ENCODE peak calls at places on chromosomes 5 and 9, in five cellular contexts. B, L, Q, W and K are unnamed samples.

GRCh38 chr5:140345919-140346347 is 470 bp downstream of the HBEGF start:
- DNase-seq in B (peak; percentile 78), W (peak; percentile 90), L (no peak), Q (peak; percentile 56), K (no peak)

GRCh38 chr9:35611230-35611797 is 6.3 kb downstream of the TESK1 start:
- DNase-seq in W (peak; percentile 75), B (peak; percentile 80), L (no peak), Q (peak; percentile 34), K (no peak)

GRCh38 chr9:37903831-37904646 is at the start of gene SLC25A51:
- DNase-seq in B (peak; percentile 95), W (peak; percentile 99), Q (peak; percentile 88), L (peak; percentile 70), K (peak; percentile 96)

GRCh38 chr9:93677061-93677571 is 100.7 kb downstream of the PHF2 start:
- DNase-seq in B (no peak), L (no peak), Q (no peak), W (peak; percentile 25), K (peak; percentile 40)

GRCh38 chr9:110994771-110995241 is 43.5 kb downstream of the LPAR1 start:
- DNase-seq in B (no peak), Q (no peak), L (no peak), W (no peak), K (no peak)

GRCh38 chr5:41296066-41296465 is 82.7 kb upstream of the C6 start:
- DNase-seq in Q (no peak), W (no peak), B (no peak), L (no peak), K (no peak)

GRCh38 chr9:92324889-92325268 is 271 bp downstream of the NOL8 start:
- DNase-seq in W (no peak), B (no peak), L (no peak), Q (no peak), K (no peak)

GRCh38 chr5:174119386-174119785 is 73.9 kb downstream of the NSG2 start:
- DNase-seq in L (no peak), B (peak; percentile 38), Q (no peak), W (no peak), K (no peak)

GRCh38 chr5:94613583-94613982 is 4.8 kb downstream of the KIAA0825 start:
- DNase-seq in Q (peak; percentile 21), L (no peak), B (peak; percentile 75), W (no peak), K (no peak)

DNA sequence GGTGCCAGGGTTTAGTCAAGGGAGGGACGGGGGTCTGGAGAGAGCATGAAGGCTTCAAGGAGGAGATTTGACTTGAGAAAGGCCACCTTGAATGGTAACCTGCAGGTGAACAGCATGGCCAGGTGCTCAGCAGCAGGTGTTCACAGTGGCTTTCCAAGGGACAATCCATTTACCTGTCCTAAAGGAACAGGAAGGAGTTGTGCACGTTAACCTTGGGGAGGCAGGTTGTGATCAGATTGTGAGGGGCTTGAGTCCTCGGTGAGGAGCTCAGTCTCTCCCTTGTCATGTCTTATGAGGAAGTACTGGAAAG is 120.1 kb upstream of the ERCC6L2 start:
- DNase-seq in L (no peak), W (no peak), B (no peak), Q (no peak), K (no peak)
- H3K4me3 ChIP-seq in L (no peak overlapping the region), W (no peak overlapping the region), B (peak overlapping the region; percentile 36), Q (no peak overlapping the region), K (no peak overlapping the region)

GRCh38 chr9:18060304-18060934 is 413.5 kb upstream of the ADAMTSL1 start:
- DNase-seq in B (peak; percentile 51), Q (no peak), W (no peak), L (no peak), K (no peak)
- TF ChIP-seq CTCF in B (no peak), Q (peak; percentile 13), W (peak; percentile 74), L (no peak), K (no peak)

GRCh38 chr5:10788358-10788757 is 27.3 kb upstream of the DAP start:
- DNase-seq in Q (peak; percentile 14), B (no peak), L (no peak), W (no peak), K (no peak)
- H3K27ac ChIP-seq in Q (no peak overlapping the region), B (no peak overlapping the region), L (no peak overlapping the region), W (no peak overlapping the region), K (no peak overlapping the region)

GRCh38 chr9:101172671-101173070 is 144.1 kb downstream of the PLPPR1 start:
- DNase-seq in B (no peak), W (no peak), L (no peak), Q (no peak), K (no peak)
- H3K4me3 ChIP-seq in B (no peak overlapping the region), W (no peak overlapping the region), L (no peak overlapping the region), Q (no peak overlapping the region), K (no peak overlapping the region)

DNA sequence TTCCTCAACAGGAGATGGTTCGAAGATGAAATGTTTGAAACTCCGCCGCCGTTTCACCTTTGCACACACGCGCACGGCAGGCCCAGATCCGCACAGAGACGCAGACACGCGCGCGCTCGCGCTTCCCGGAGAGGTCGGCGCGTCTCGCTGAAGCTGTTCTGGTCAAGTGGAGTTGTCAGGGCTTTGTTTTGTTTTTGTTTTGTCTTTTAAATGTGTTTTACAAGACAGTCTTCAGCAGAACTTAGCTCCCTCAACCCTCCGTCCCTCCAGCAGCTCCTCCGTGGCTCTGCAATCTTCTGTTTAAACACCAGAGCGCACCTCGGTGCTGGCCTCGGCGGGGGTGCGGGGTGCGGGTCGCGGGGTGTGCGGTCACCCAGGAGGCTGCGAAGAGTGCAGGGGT is 5.3 kb upstream of the IRX2 start:
- DNase-seq in B (peak; percentile 71), W (no peak), Q (no peak), L (no peak), K (peak; percentile 53)
- TF ChIP-seq CTCF in B (peak; percentile 15), W (peak; percentile 35), Q (no peak), L (no peak), K (no peak)